ENCODE peak calls at places on chromosomes 12 and 14, in seven cellular contexts. E, G, Y, K, I, U and B are unnamed samples. For H3K4me1, the result is how much of the 10 kb centered on the place peaks cover.

GRCh38 chr14:73785834-73786631 is 65.6 kb upstream of the PTGR2 start:
- DNase-seq in E (peak), G (peak), Y (peak), K (peak), I (peak), U (peak), B (peak)

GRCh38 chr12:69898236-69898635 is 73.2 kb downstream of the MYRFL start:
- DNase-seq in E (no peak), G (no peak), Y (no peak), K (no peak), I (no peak), U (no peak), B (peak)

GRCh38 chr12:49794021-49794420 is 34.2 kb downstream of the NCKAP5L start:
- DNase-seq in E (no peak), G (no peak), Y (no peak), K (no peak), I (no peak), U (no peak), B (no peak)

GRCh38 chr14:56562883-56563282 is 16.7 kb upstream of the TMEM260 start:
- DNase-seq in E (no peak), G (no peak), Y (no peak), K (no peak), I (no peak), U (no peak), B (no peak)

GRCh38 chr12:56190695-56191155 is 1.4 kb upstream of the SMARCC2 start:
- DNase-seq in E (no peak), G (no peak), Y (no peak), K (no peak), I (peak), U (no peak), B (peak)

GRCh38 chr12:52513736-52514135 is 6.5 kb downstream of the KRT5 start:
- DNase-seq in E (no peak), G (no peak), Y (no peak), K (no peak), I (no peak), U (no peak), B (no peak)

GRCh38 chr14:93683241-93683640 is 105.0 kb downstream of the PRIMA1 start:
- DNase-seq in E (no peak), G (no peak), Y (peak), K (no peak), I (peak), U (no peak), B (no peak)

GRCh38 chr12:124396544-124397398 is 101.9 kb downstream of the RFLNA start:
- DNase-seq in E (no peak), G (no peak), Y (no peak), K (peak), I (peak), U (no peak), B (no peak)

GRCh38 chr14:35122696-35123387 is 490 bp downstream of the PRORP start:
- DNase-seq in E (peak), G (no peak), Y (no peak), K (no peak), I (no peak), U (no peak), B (peak)

GRCh38 chr14:96135285-96135684 is 69.4 kb upstream of the BDKRB2 start:
- DNase-seq in E (no peak), G (peak), Y (no peak), K (peak), I (no peak), U (no peak), B (no peak)

GRCh38 chr12:112876506-112876905 is 30.3 kb upstream of the OAS1 start:
- DNase-seq in E (no peak), G (no peak), Y (no peak), K (no peak), I (no peak), U (no peak), B (no peak)

GRCh38 chr12:89016970-89017778 is 335.1 kb downstream of the DUSP6 start:
- DNase-seq in E (peak), G (peak), Y (peak), K (peak), I (peak), U (peak), B (peak)

GRCh38 chr14:98580131-98580678 is 691.8 kb downstream of the BCL11B start:
- DNase-seq in E (peak), G (peak), Y (peak), K (no peak), I (no peak), U (peak), B (no peak)

GRCh38 chr12:111435661-111436201 is 30.0 kb downstream of the SH2B3 start:
- DNase-seq in E (no peak), G (no peak), Y (no peak), K (no peak), I (no peak), U (no peak), B (no peak)

GRCh38 chr14:85731198-85731597 is 201.3 kb downstream of the FLRT2 start:
- DNase-seq in E (no peak), G (peak), Y (no peak), K (peak), I (no peak), U (no peak), B (peak)

GRCh38 chr12:2013111-2013510 is 8.9 kb upstream of the DCP1B start:
- DNase-seq in E (no peak), G (no peak), Y (no peak), K (no peak), I (no peak), U (no peak), B (no peak)

GRCh38 chr12:49939707-49940106 is 10.8 kb upstream of the AQP2 start:
- DNase-seq in E (no peak), G (no peak), Y (no peak), K (no peak), I (no peak), U (no peak), B (no peak)

GRCh38 chr14:81561084-81561775 is 27.6 kb upstream of the SEL1L start:
- DNase-seq in E (no peak), G (no peak), Y (no peak), K (no peak), I (no peak), U (no peak), B (no peak)

GRCh38 chr14:89422181-89422951 is 5.3 kb upstream of the FOXN3 start:
- DNase-seq in E (no peak), G (no peak), Y (peak), K (no peak), I (no peak), U (no peak), B (no peak)

GRCh38 chr12:131530427-131530826 is 180.5 kb upstream of the SFSWAP start:
- DNase-seq in E (peak), G (no peak), Y (no peak), K (no peak), I (no peak), U (no peak), B (no peak)

GRCh38 chr12:46921048-46921753 is 95.4 kb upstream of the SLC38A4 start:
- DNase-seq in E (no peak), G (no peak), Y (no peak), K (no peak), I (peak), U (no peak), B (peak)

GRCh38 chr14:79573486-79573885 is 637.8 kb downstream of the DIO2 start:
- DNase-seq in E (no peak), G (no peak), Y (no peak), K (no peak), I (no peak), U (no peak), B (no peak)

GRCh38 chr14:68665792-68666195 is 127.1 kb downstream of the ZFP36L1 start:
- DNase-seq in E (no peak), G (no peak), Y (no peak), K (no peak), I (no peak), U (no peak), B (no peak)

GRCh38 chr12:67482751-67483661 is 165.5 kb upstream of the DYRK2 start:
- DNase-seq in E (peak), G (peak), Y (no peak), K (peak), I (no peak), U (peak), B (peak)

GRCh38 chr12:46391630-46392029 is 19.1 kb upstream of the SLC38A2 start:
- DNase-seq in E (no peak), G (no peak), Y (no peak), K (peak), I (no peak), U (no peak), B (peak)

GRCh38 chr12:599756-600155 is 63.5 kb downstream of the NINJ2 start:
- DNase-seq in E (no peak), G (no peak), Y (no peak), K (no peak), I (no peak), U (no peak), B (no peak)

GRCh38 chr14:53613404-53614253 is 343.0 kb downstream of the BMP4 start:
- DNase-seq in E (no peak), G (no peak), Y (peak), K (no peak), I (peak), U (no peak), B (no peak)

GRCh38 chr12:31215521-31216232 is 110.3 kb downstream of the SINHCAF start:
- DNase-seq in E (no peak), G (no peak), Y (no peak), K (peak), I (no peak), U (no peak), B (no peak)

GRCh38 chr12:42484996-42485395 is 104.5 kb downstream of the PRICKLE1 start:
- DNase-seq in E (no peak), G (no peak), Y (no peak), K (no peak), I (no peak), U (no peak), B (no peak)

GRCh38 chr12:42482820-42483533 is 106.6 kb downstream of the PRICKLE1 start:
- DNase-seq in E (peak), G (peak), Y (peak), K (peak), I (peak), U (peak), B (peak)

GRCh38 chr12:42483534-42483857 is 106.0 kb downstream of the PRICKLE1 start:
- DNase-seq in E (peak), G (no peak), Y (no peak), K (peak), I (no peak), U (no peak), B (peak)

GRCh38 chr12:42481368-42481767 is 108.2 kb downstream of the PRICKLE1 start:
- DNase-seq in E (no peak), G (no peak), Y (no peak), K (no peak), I (no peak), U (no peak), B (no peak)

GRCh38 chr12:42482086-42482819 is 107.3 kb downstream of the PRICKLE1 start:
- DNase-seq in E (no peak), G (peak), Y (no peak), K (peak), I (peak), U (no peak), B (peak)
- H3K4me3 ChIP-seq in E (peak), G (peak), Y (peak), K (peak), I (peak), U (peak), B (peak)

GRCh38 chr14:105581551-105582341 is 55.4 kb downstream of the TMEM121 start:
- DNase-seq in E (no peak), G (no peak), Y (no peak), K (no peak), I (no peak), U (no peak), B (no peak)

GRCh38 chr14:105577339-105577861 is 51.0 kb downstream of the TMEM121 start:
- DNase-seq in E (no peak), G (no peak), Y (no peak), K (no peak), I (no peak), U (no peak), B (no peak)

GRCh38 chr14:105576525-105577088 is 50.2 kb downstream of the TMEM121 start:
- DNase-seq in E (no peak), G (no peak), Y (no peak), K (no peak), I (no peak), U (no peak), B (no peak)

GRCh38 chr14:105582639-105583038 is 56.3 kb downstream of the TMEM121 start:
- DNase-seq in E (no peak), G (no peak), Y (no peak), K (no peak), I (no peak), U (no peak), B (no peak)

GRCh38 chr14:105578070-105578469 is 51.7 kb downstream of the TMEM121 start:
- DNase-seq in E (no peak), G (no peak), Y (no peak), K (no peak), I (no peak), U (no peak), B (no peak)
- H3K4me1 ChIP-seq in E (under half), G (under half), Y (under half), K (under half), I (under half), U (under half), B (under half)

DNA sequence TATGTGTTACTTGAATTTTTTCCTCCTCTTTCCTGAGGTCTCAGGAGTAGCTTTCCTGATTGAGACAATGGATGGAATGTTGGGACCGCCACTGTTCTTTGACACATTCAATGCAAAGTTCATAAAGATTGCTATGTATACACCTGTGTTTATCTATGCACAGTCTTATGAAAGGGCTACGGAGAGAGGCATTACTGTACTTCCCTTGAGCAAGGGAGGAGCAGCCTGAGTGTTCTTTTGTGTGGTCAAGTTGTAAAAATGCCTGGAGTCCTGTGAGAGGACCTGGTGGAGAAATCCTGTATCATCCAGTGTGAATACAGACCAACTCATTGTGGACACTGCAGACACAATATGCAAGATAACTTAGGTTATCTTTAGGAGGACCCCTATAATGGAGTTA is 1.2 kb downstream of the SRGAP1 start:
- DNase-seq in E (no peak), G (no peak), Y (peak), K (no peak), I (peak), U (no peak), B (peak)
- H3K4me3 ChIP-seq in E (no peak), G (peak), Y (peak), K (peak), I (peak), U (no peak), B (peak)

GRCh38 chr12:3086729-3087323 is 9.6 kb downstream of the TSPAN9 start:
- DNase-seq in E (no peak), G (no peak), Y (peak), K (no peak), I (no peak), U (no peak), B (no peak)

GRCh38 chr12:3083949-3084348 is 6.8 kb downstream of the TSPAN9 start:
- DNase-seq in E (no peak), G (no peak), Y (no peak), K (peak), I (no peak), U (no peak), B (no peak)

GRCh38 chr12:3085341-3086125 is 8.4 kb downstream of the TSPAN9 start:
- DNase-seq in E (no peak), G (no peak), Y (peak), K (no peak), I (no peak), U (no peak), B (no peak)

GRCh38 chr12:3083241-3083921 is 6.2 kb downstream of the TSPAN9 start:
- DNase-seq in E (no peak), G (no peak), Y (no peak), K (no peak), I (no peak), U (no peak), B (no peak)

GRCh38 chr12:3084742-3085141 is 7.6 kb downstream of the TSPAN9 start:
- DNase-seq in E (no peak), G (no peak), Y (no peak), K (no peak), I (no peak), U (no peak), B (no peak)
- H3K4me1 ChIP-seq in E (under half), G (under half), Y (half or more), K (half or more), I (under half), U (under half), B (under half)